ENCODE peak calls at places on chromosomes 7 and 10, in ten cellular contexts. S is sigmoid colon, K is GM12892, O is SK-N-SH, I is transverse colon, F is suprapubic skin, P is HCT116, C is upper lobe of left lung, U is Panc1, W is HepG2. T is an unnamed sample.

GRCh38 chr7:602341-603141 is 82.9 kb upstream of the PDGFA start:
- DNase-seq in O (no peak), W (peak), C (peak), P (no peak), U (no peak), I (peak), F (peak), K (no peak), S (peak), T (no peak)

GRCh38 chr7:93715234-93715633 is 140.7 kb upstream of the CALCR start:
- DNase-seq in K (no peak), S (no peak), C (no peak), O (peak), U (peak), W (peak), F (peak), I (peak), P (peak), T (peak)

GRCh38 chr10:121696854-121697253 is 98.6 kb upstream of the FGFR2 start:
- DNase-seq in C (no peak), U (no peak), I (peak), O (peak), P (peak), S (no peak), K (no peak), F (no peak), W (peak), T (peak)

GRCh38 chr7:47485640-47486435 is 96.1 kb downstream of the TNS3 start:
- DNase-seq in O (no peak), C (no peak), U (no peak), S (no peak), I (peak), P (no peak), F (no peak), W (no peak), K (no peak), T (no peak)

GRCh38 chr7:2157473-2158279 is 75.1 kb downstream of the MAD1L1 start:
- DNase-seq in O (no peak), S (peak), W (no peak), U (peak), I (peak), K (no peak), P (no peak), F (peak), C (no peak), T (no peak)

GRCh38 chr10:45809829-45810228 is 37.5 kb downstream of the AGAP4 start:
- DNase-seq in S (no peak), K (no peak), I (no peak), O (peak), U (no peak), F (no peak), W (no peak), C (no peak), P (no peak), T (no peak)

GRCh38 chr7:17674166-17674955 is 265.9 kb downstream of the SNX13 start:
- DNase-seq in C (no peak), S (peak), P (no peak), U (no peak), K (no peak), W (no peak), F (no peak), O (no peak), I (no peak), T (no peak)

GRCh38 chr10:35191523-35191922 is 64.9 kb downstream of the CREM start:
- DNase-seq in W (no peak), O (no peak), F (no peak), K (no peak), I (peak), P (no peak), U (no peak), C (no peak), S (peak), T (no peak)

GRCh38 chr10:15780353-15781135 is 60.8 kb upstream of the ITGA8 start:
- DNase-seq in S (peak), I (no peak), U (no peak), O (no peak), P (no peak), F (no peak), W (no peak), C (no peak), K (no peak), T (no peak)

GRCh38 chr7:44767912-44768662 is 19.4 kb downstream of the ZMIZ2 start:
- DNase-seq in W (no peak), P (no peak), U (no peak), O (peak), I (peak), C (no peak), F (peak), S (peak), K (peak), T (peak)

GRCh38 chr10:86665868-86666267 is 2.4 kb upstream of the LDB3 start:
- DNase-seq in K (no peak), P (no peak), C (no peak), S (no peak), I (no peak), U (no peak), W (no peak), F (no peak), O (peak), T (no peak)

GRCh38 chr7:76069238-76069638 is 21.3 kb downstream of the MDH2 start:
- DNase-seq in C (peak), S (peak), O (peak), F (peak), K (no peak), P (peak), I (peak), U (no peak), W (no peak), T (peak)

GRCh38 chr10:28089467-28089866 is 90.6 kb upstream of the ODAD2 start:
- DNase-seq in P (peak), S (no peak), O (no peak), U (no peak), K (no peak), C (no peak), F (no peak), I (no peak), W (no peak), T (no peak)

GRCh38 chr10:101228682-101229274 is 485 bp downstream of the LBX1 start:
- DNase-seq in P (no peak), K (no peak), F (no peak), C (peak), I (no peak), U (no peak), O (peak), S (no peak), W (no peak), T (no peak)

GRCh38 chr7:133947458-133948044 is 179.6 kb upstream of the LRGUK start:
- DNase-seq in K (no peak), I (no peak), O (peak), S (no peak), W (no peak), F (no peak), C (no peak), U (no peak), P (no peak), T (no peak)

DNA sequence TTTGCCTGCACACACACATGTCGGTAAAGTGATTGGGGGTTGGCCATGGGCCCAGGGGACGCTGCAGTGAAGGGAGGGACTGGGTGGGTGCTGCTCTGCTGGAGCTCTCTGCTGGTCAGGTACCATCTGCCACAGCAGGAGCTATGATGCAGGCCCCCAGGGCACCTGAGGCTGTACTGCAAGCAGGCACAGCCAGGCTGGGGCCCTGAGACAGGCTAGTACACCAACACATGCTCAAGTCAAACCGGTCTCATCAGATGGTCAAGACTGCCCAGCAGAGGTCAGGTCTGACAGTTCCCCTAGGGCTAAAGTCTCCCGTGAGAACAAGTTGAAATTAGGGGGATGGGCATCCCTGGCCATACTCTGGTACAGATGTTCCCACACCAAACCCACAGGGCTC is 118.3 kb upstream of the THSD7A start:
- DNase-seq in C (peak), U (no peak), O (no peak), P (no peak), W (no peak), S (no peak), K (no peak), I (no peak), F (no peak), T (no peak)
- TF ChIP-seq POLR2AphosphoS5 in C (no peak), U (no peak), O (no peak), P (no peak), W (no peak), S (no peak), K (no peak), I (no peak), F (no peak), T (no peak)

GRCh38 chr10:31536297-31536696 is 217.3 kb downstream of the ZEB1 start:
- DNase-seq in C (no peak), I (no peak), K (no peak), U (no peak), O (no peak), S (no peak), W (no peak), P (no peak), F (no peak), T (no peak)
- TF ChIP-seq POLR2AphosphoS5 in C (no peak), I (no peak), K (no peak), U (no peak), O (no peak), S (no peak), W (no peak), P (no peak), F (no peak), T (no peak)

GRCh38 chr10:124143721-124144120 is 50.3 kb upstream of the CHST15 start:
- DNase-seq in C (no peak), W (no peak), O (no peak), S (peak), K (no peak), P (no peak), F (peak), I (no peak), U (no peak), T (no peak)

GRCh38 chr10:124142960-124143359 is 49.6 kb upstream of the CHST15 start:
- DNase-seq in U (no peak), K (no peak), C (no peak), W (no peak), O (no peak), I (no peak), F (peak), S (peak), P (no peak), T (no peak)

GRCh38 chr10:124146491-124146890 is 53.1 kb upstream of the CHST15 start:
- DNase-seq in U (no peak), I (no peak), S (peak), P (no peak), O (no peak), C (no peak), K (no peak), F (no peak), W (no peak), T (no peak)

GRCh38 chr10:124144536-124144935 is 51.1 kb upstream of the CHST15 start:
- DNase-seq in U (no peak), F (no peak), C (no peak), W (no peak), I (no peak), P (no peak), K (no peak), S (peak), O (no peak), T (no peak)

GRCh38 chr10:124145109-124145860 is 51.9 kb upstream of the CHST15 start:
- DNase-seq in K (no peak), U (no peak), I (peak), W (no peak), P (no peak), O (no peak), S (peak), C (no peak), F (peak), T (peak)
- TF ChIP-seq POLR2AphosphoS5 in K (no peak), U (no peak), I (peak), W (no peak), P (no peak), O (no peak), S (peak), C (peak), F (peak), T (peak)

GRCh38 chr10:132722980-132723970 is 62.7 kb downstream of the NKX6-2 start:
- DNase-seq in I (no peak), U (no peak), O (no peak), F (no peak), K (no peak), P (no peak), C (peak), W (no peak), S (no peak), T (no peak)
- TF ChIP-seq POLR2AphosphoS5 in I (no peak), U (no peak), O (no peak), F (no peak), K (no peak), P (no peak), C (no peak), W (no peak), S (no peak), T (no peak)

DNA sequence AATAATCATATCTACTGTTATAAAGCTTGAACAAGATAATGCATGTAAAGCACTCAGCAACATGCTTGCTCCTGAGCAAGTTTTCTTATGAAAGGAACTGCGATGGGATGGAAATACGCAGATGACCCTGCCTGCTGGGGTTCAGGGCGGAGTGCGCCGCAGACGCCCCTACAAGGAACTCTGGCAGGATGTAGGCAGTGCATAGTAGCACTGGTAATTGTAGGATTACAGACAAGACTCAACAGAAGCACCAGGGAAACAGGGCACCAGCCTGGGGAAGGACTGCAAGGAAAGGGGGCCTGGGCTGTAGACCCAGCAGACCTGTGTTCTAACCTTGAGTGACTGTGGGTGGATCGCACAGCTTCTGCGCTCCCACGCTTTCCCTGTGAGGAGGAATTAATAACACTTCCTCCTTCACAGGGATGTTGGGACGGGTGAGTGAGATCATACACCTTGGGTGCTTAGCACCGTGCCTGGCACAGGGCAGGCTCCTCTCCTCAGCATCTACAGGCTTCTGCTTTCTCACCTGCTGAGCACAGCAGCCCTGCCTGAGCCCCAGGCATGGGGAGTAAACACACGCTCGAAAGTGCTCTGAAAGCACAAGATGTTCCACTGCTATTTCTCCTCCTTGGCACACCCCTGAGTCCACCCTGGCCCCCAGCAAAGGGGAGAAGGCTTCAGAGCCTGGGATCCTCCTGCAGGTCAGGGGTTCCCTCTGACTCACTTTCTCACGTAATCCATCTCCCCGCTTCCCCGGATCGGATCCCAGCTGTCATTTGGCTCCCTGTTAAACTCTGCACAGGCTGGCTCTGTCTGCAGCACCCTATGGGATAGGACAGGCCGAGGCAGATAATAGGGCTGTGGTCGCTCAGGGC is 19.2 kb downstream of the ITPRIP start:
- DNase-seq in F (peak), O (no peak), U (no peak), C (no peak), W (no peak), S (peak), I (no peak), K (no peak), P (no peak), T (no peak)
- TF ChIP-seq POLR2AphosphoS5 in F (peak), O (no peak), U (no peak), C (peak), W (no peak), S (peak), I (no peak), K (no peak), P (no peak), T (no peak)

GRCh38 chr10:14547826-14548225 is 217.1 kb upstream of the FRMD4A start:
- DNase-seq in F (no peak), I (no peak), W (no peak), K (no peak), P (no peak), S (no peak), U (no peak), O (no peak), C (no peak), T (no peak)

GRCh38 chr10:14548970-14549369 is 218.2 kb upstream of the FRMD4A start:
- DNase-seq in K (no peak), O (no peak), I (no peak), F (no peak), P (no peak), W (no peak), S (no peak), U (no peak), C (no peak), T (no peak)

GRCh38 chr10:14550471-14550941 is 219.8 kb upstream of the FRMD4A start:
- DNase-seq in C (no peak), F (no peak), W (peak), I (peak), K (no peak), S (no peak), P (no peak), O (no peak), U (no peak), T (no peak)

GRCh38 chr10:14549496-14549895 is 218.8 kb upstream of the FRMD4A start:
- DNase-seq in F (no peak), W (no peak), C (no peak), O (no peak), P (no peak), S (no peak), U (no peak), I (no peak), K (no peak), T (no peak)

GRCh38 chr10:14548474-14548873 is 217.8 kb upstream of the FRMD4A start:
- DNase-seq in F (no peak), S (no peak), O (no peak), C (no peak), I (no peak), U (no peak), P (no peak), K (no peak), W (no peak), T (no peak)
- TF ChIP-seq POLR2AphosphoS5 in F (no peak), S (no peak), O (no peak), C (no peak), I (no peak), U (no peak), P (no peak), K (no peak), W (no peak), T (no peak)